ENCODE peak calls at places on chromosomes 7 and 10, in seven cellular contexts. J is osteocyte, E is neural crest cell, M is stomach, F is PC-3, S is endothelial cell of umbilical vein, L is right atrium auricular region. T is an unnamed sample.

GRCh38 chr10:113047151-113047550 is 97.1 kb downstream of the TCF7L2 start:
- DNase-seq in S (no peak), E (no peak), L (no peak), M (no peak), J (no peak), F (no peak), T (no peak)

GRCh38 chr7:135645296-135645904 is 16.9 kb upstream of the STMP1 start:
- DNase-seq in J (no peak), S (peak; percentile 60), M (no peak), F (peak; percentile 63), L (no peak), E (no peak), T (no peak)

GRCh38 chr7:23349484-23350157 is 50.5 kb downstream of the MALSU1 start:
- DNase-seq in M (no peak), L (no peak), F (peak; percentile 91), S (peak; percentile 88), J (no peak), E (no peak), T (no peak)

GRCh38 chr10:98106531-98106930 is 27.9 kb upstream of the R3HCC1L start:
- DNase-seq in J (no peak), E (no peak), L (no peak), S (no peak), F (peak; percentile 14), M (no peak), T (no peak)

GRCh38 chr7:37173655-37174054 is 275.0 kb downstream of the ELMO1 start:
- DNase-seq in F (no peak), M (no peak), L (no peak), S (no peak), E (no peak), J (no peak), T (no peak)

GRCh38 chr10:38054361-38054797 is 39.8 kb upstream of the ZNF37A start:
- DNase-seq in L (no peak), J (no peak), F (no peak), M (no peak), S (no peak), E (no peak), T (no peak)

GRCh38 chr7:43639858-43640491 is 57.1 kb downstream of the STK17A start:
- DNase-seq in M (peak; percentile 72), E (no peak), S (peak; percentile 98), F (peak; percentile 50), J (no peak), L (no peak), T (no peak)

GRCh38 chr7:28062197-28062988 is 118.2 kb downstream of the JAZF1 start:
- DNase-seq in S (peak; percentile 59), J (no peak), L (peak; percentile 71), M (peak; percentile 68), E (peak; percentile 61), F (peak; percentile 73), T (peak; percentile 62)

GRCh38 chr10:110863956-110864355 is 7.8 kb upstream of the PDCD4 start:
- DNase-seq in M (no peak), E (no peak), S (no peak), J (no peak), F (no peak), L (no peak), T (no peak)

GRCh38 chr7:118080947-118081346 is 103.0 kb upstream of the LSM8 start:
- DNase-seq in L (no peak), F (peak; percentile 71), E (no peak), M (no peak), J (no peak), S (no peak), T (peak; percentile 13)

GRCh38 chr7:95974108-95974507 is 201.8 kb downstream of the DYNC1I1 start:
- DNase-seq in F (no peak), J (no peak), S (no peak), E (no peak), M (no peak), L (no peak), T (no peak)

GRCh38 chr10:61888744-61889143 is 12.8 kb upstream of the ARID5B start:
- DNase-seq in L (no peak), M (no peak), F (peak; percentile 59), S (no peak), E (no peak), J (no peak), T (no peak)

GRCh38 chr7:155449008-155449879 is 8.7 kb upstream of the EN2 start:
- DNase-seq in F (no peak), J (no peak), L (no peak), S (no peak), M (no peak), E (no peak), T (peak; percentile 31)

GRCh38 chr7:151351967-151352366 is 10.4 kb downstream of the NUB1 start:
- DNase-seq in L (no peak), F (no peak), M (no peak), S (no peak), E (no peak), J (no peak), T (peak; percentile 43)

GRCh38 chr10:106682175-106682574 is 482.3 kb downstream of the SORCS1 start:
- DNase-seq in E (no peak), F (peak; percentile 45), L (no peak), J (no peak), S (no peak), M (no peak), T (no peak)

GRCh38 chr10:44968887-44969400 is 9.3 kb downstream of the RASSF4 start:
- DNase-seq in L (no peak), J (no peak), E (no peak), M (no peak), F (no peak), S (no peak), T (no peak)

GRCh38 chr7:123961731-123962130 is 36.7 kb downstream of the SPAM1 start:
- DNase-seq in L (no peak), E (no peak), F (no peak), S (no peak), M (no peak), J (no peak), T (no peak)

GRCh38 chr7:33764752-33765451 is 140.4 kb upstream of the BMPER start:
- DNase-seq in L (no peak), S (peak; percentile 94), M (peak; percentile 34), J (no peak), F (peak; percentile 65), E (no peak), T (no peak)

GRCh38 chr10:122561212-122561611 is 658 bp downstream of the DMBT1 start:
- DNase-seq in E (no peak), F (peak; percentile 67), S (no peak), M (no peak), J (no peak), L (no peak), T (no peak)

GRCh38 chr7:82382276-82382675 is 61.3 kb downstream of the CACNA2D1 start:
- DNase-seq in F (no peak), J (no peak), S (no peak), E (peak; percentile 28), M (no peak), L (no peak), T (no peak)

GRCh38 chr10:121134711-121135110 is 283.5 kb downstream of the WDR11 start:
- DNase-seq in L (no peak), S (no peak), M (no peak), F (no peak), J (no peak), E (no peak), T (no peak)

GRCh38 chr10:121138112-121138860 is 287.1 kb downstream of the WDR11 start:
- DNase-seq in L (no peak), M (no peak), F (no peak), J (no peak), S (no peak), E (no peak), T (no peak)

GRCh38 chr10:121132278-121132672 is 281.1 kb downstream of the WDR11 start:
- DNase-seq in F (no peak), J (no peak), S (no peak), L (no peak), E (no peak), M (no peak), T (no peak)

GRCh38 chr10:121135512-121135911 is 284.4 kb downstream of the WDR11 start:
- DNase-seq in L (no peak), J (no peak), M (no peak), E (no peak), S (no peak), F (no peak), T (no peak)

GRCh38 chr10:121137533-121137932 is 286.4 kb downstream of the WDR11 start:
- DNase-seq in S (no peak), M (no peak), E (no peak), F (no peak), J (no peak), L (no peak), T (no peak)
- TF ChIP-seq CTCF in S (no peak), M (no peak), E (no peak), F (no peak), J (no peak), L (no peak), T (no peak)

GRCh38 chr7:48085433-48085791 is 3.7 kb upstream of the UPP1 start:
- DNase-seq in E (no peak), F (no peak), J (no peak), S (no peak), L (no peak), M (no peak), T (no peak)
- TF ChIP-seq CTCF in E (no peak), F (no peak), J (no peak), S (no peak), L (no peak), M (no peak), T (no peak)

DNA sequence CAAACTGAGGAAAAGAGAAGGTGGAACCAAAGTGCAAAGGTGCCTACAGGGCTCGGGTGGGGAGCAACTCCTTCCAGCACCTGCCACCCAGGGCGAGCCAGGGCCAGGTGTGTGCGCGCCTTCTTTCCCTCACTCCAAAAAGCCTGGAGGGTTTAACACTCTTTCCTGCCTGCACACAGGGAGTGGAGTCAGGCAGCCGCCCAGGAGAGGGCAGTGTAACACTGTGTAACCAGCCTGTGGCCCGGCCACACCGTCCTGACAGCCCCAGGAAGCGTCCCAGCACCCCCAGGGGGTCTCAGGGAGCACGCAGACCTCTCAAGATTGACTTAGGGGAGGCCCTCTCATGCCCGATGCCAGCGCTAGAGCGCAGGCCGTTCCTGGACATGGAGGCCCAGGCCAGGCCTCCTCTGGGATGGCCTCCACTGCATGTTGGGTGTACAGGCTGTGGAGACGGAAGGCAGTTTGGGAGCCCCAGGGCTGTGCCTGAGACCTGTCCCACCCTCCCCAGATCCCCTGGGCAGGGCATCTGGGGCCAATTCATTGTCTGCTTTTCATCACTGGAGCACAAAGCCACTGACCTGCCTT is 13.4 kb downstream of the BRI3 start:
- DNase-seq in E (peak; percentile 61), J (no peak), L (no peak), M (peak; percentile 78), F (peak; percentile 73), S (peak; percentile 32), T (peak; percentile 84)
- TF ChIP-seq CTCF in E (peak; percentile 85), J (peak; percentile 80), L (peak; percentile 74), M (peak; percentile 45), F (peak; percentile 90), S (peak; percentile 69), T (peak; percentile 76)

GRCh38 chr10:126251778-126252407 is 136.4 kb downstream of the ADAM12 start:
- DNase-seq in F (no peak), E (no peak), M (no peak), L (no peak), S (no peak), J (no peak), T (no peak)

GRCh38 chr10:126252884-126253612 is 135.2 kb downstream of the ADAM12 start:
- DNase-seq in E (no peak), L (peak; percentile 71), F (peak; percentile 87), J (no peak), M (no peak), S (peak; percentile 7), T (no peak)

GRCh38 chr10:126253613-126254002 is 134.7 kb downstream of the ADAM12 start:
- DNase-seq in L (no peak), S (no peak), E (no peak), F (peak; percentile 25), J (no peak), M (no peak), T (no peak)

GRCh38 chr10:126256864-126257263 is 131.4 kb downstream of the ADAM12 start:
- DNase-seq in J (no peak), S (no peak), E (no peak), L (no peak), F (no peak), M (no peak), T (no peak)

GRCh38 chr10:126255313-126255712 is 133.0 kb downstream of the ADAM12 start:
- DNase-seq in F (no peak), M (no peak), S (no peak), E (no peak), J (no peak), L (no peak), T (no peak)
- TF ChIP-seq CTCF in F (no peak), M (no peak), S (no peak), E (no peak), J (no peak), L (no peak), T (no peak)